ENCODE peak calls at places on chromosomes 3 and 15, in nine cellular contexts. H, M, S, B, K, D, G, E and Y are unnamed samples.

GRCh38 chr3:188137062-188137461 is 16.9 kb upstream of the LPP start:
- DNase-seq in S (no peak), E (no peak), H (no peak), K (no peak), B (no peak), M (no peak), D (peak; percentile 39), G (no peak), Y (no peak)

GRCh38 chr3:38548154-38548931 is 52.2 kb downstream of the EXOG start:
- DNase-seq in G (no peak), S (no peak), B (peak; percentile 50), E (no peak), H (no peak), K (peak; percentile 18), M (no peak), D (peak; percentile 58), Y (no peak)

GRCh38 chr3:16183601-16184270 is 9.3 kb downstream of the GALNT15 start:
- DNase-seq in G (no peak), D (peak; percentile 26), H (no peak), K (no peak), E (no peak), B (peak; percentile 50), S (peak; percentile 47), M (no peak), Y (no peak)

GRCh38 chr15:80242802-80243201 is 9.2 kb downstream of the CTXND1 start:
- DNase-seq in K (no peak), S (no peak), B (no peak), M (no peak), G (no peak), H (no peak), E (no peak), D (peak; percentile 25), Y (no peak)

GRCh38 chr15:75176404-75176761 is 25.3 kb upstream of the C15orf39 start:
- DNase-seq in G (no peak), H (no peak), K (no peak), S (no peak), B (no peak), D (no peak), M (no peak), E (no peak), Y (no peak)

GRCh38 chr3:194275231-194275671 is 75.9 kb downstream of the CPN2 start:
- DNase-seq in B (peak; percentile 47), E (no peak), G (no peak), S (peak; percentile 26), M (no peak), D (no peak), K (no peak), H (no peak), Y (no peak)

GRCh38 chr15:26197719-26198118 is 334.6 kb upstream of the ATP10A start:
- DNase-seq in H (no peak), K (no peak), B (no peak), D (no peak), E (no peak), S (no peak), M (no peak), G (no peak), Y (no peak)

GRCh38 chr3:108292905-108293328 is 3.4 kb upstream of the HHLA2 start:
- DNase-seq in G (no peak), D (no peak), E (no peak), B (no peak), K (no peak), S (no peak), H (no peak), M (no peak), Y (no peak)

GRCh38 chr3:57961828-57962447 is 46.3 kb upstream of the FLNB start:
- DNase-seq in B (no peak), D (peak; percentile 60), H (no peak), E (no peak), S (no peak), G (no peak), M (no peak), K (no peak), Y (peak; percentile 15)

GRCh38 chr15:61794276-61794675 is 266.0 kb downstream of the VPS13C start:
- DNase-seq in G (no peak), B (no peak), M (no peak), E (no peak), H (no peak), K (no peak), S (no peak), D (no peak), Y (no peak)

GRCh38 chr15:64883997-64884511 is 27.6 kb upstream of the ANKDD1A start:
- DNase-seq in B (peak; percentile 71), K (peak; percentile 63), M (peak; percentile 25), D (peak; percentile 96), E (peak; percentile 80), G (no peak), S (no peak), H (peak; percentile 82), Y (no peak)

GRCh38 chr3:177362646-177363045 is 165.4 kb upstream of the TBL1XR1 start:
- DNase-seq in B (no peak), G (no peak), K (no peak), D (no peak), E (no peak), M (no peak), H (no peak), S (no peak), Y (no peak)

GRCh38 chr3:168952551-168952950 is 711.0 kb downstream of the MECOM start:
- DNase-seq in K (no peak), E (no peak), D (peak; percentile 57), B (no peak), H (no peak), S (no peak), M (no peak), G (no peak), Y (no peak)

GRCh38 chr15:40812721-40813425 is 5.6 kb upstream of the DNAJC17 start:
- DNase-seq in K (no peak), E (no peak), G (no peak), D (no peak), B (no peak), S (no peak), H (no peak), M (no peak), Y (no peak)

GRCh38 chr15:65980824-65981456 is 111.6 kb downstream of the RAB11A start:
- DNase-seq in K (peak; percentile 84), S (peak; percentile 48), B (peak; percentile 78), G (no peak), D (peak; percentile 83), E (peak; percentile 32), M (peak; percentile 43), H (peak; percentile 23), Y (peak; percentile 80)

GRCh38 chr3:24591661-24592555 is 97.3 kb upstream of the THRB start:
- DNase-seq in G (no peak), M (no peak), H (no peak), D (peak; percentile 88), B (no peak), E (no peak), S (no peak), K (no peak), Y (no peak)

GRCh38 chr15:77569647-77570186 is 63.0 kb downstream of the LINGO1 start:
- DNase-seq in K (no peak), H (no peak), S (peak; percentile 30), D (no peak), B (no peak), E (no peak), G (no peak), M (peak; percentile 18), Y (no peak)

GRCh38 chr15:86877171-86877631 is 797.5 kb downstream of the AGBL1 start:
- DNase-seq in G (no peak), H (no peak), M (no peak), B (no peak), D (peak; percentile 79), S (no peak), E (no peak), K (no peak), Y (peak; percentile 49)

GRCh38 chr3:54625805-54626787 is 301.8 kb downstream of the LRTM1 start:
- DNase-seq in S (no peak), G (no peak), H (no peak), K (no peak), E (no peak), D (no peak), M (no peak), B (no peak), Y (no peak)

GRCh38 chr15:62075595-62076279 is 9.0 kb downstream of the C2CD4A start:
- DNase-seq in B (no peak), H (no peak), S (no peak), E (no peak), K (peak; percentile 80), M (peak; percentile 83), G (no peak), D (peak; percentile 82), Y (no peak)

GRCh38 chr3:4571690-4572334 is 78.7 kb downstream of the ITPR1 start:
- DNase-seq in K (no peak), D (peak; percentile 17), B (no peak), M (no peak), S (no peak), H (no peak), E (no peak), G (no peak), Y (no peak)

GRCh38 chr3:98780343-98780742 is 17.2 kb downstream of the ST3GAL6 start:
- DNase-seq in S (no peak), G (no peak), D (no peak), B (no peak), M (no peak), K (no peak), H (no peak), E (no peak), Y (no peak)

GRCh38 chr3:194369522-194370279 is at the start of gene LRRC15:
- DNase-seq in H (no peak), E (no peak), K (peak; percentile 71), G (no peak), S (no peak), M (no peak), B (peak; percentile 84), D (peak; percentile 47), Y (peak; percentile 35)

GRCh38 chr3:54447427-54447826 is 325.1 kb downstream of the CACNA2D3 start:
- DNase-seq in H (no peak), E (no peak), K (no peak), B (no peak), S (no peak), D (no peak), G (no peak), M (no peak), Y (no peak)

GRCh38 chr3:57098418-57099310 is 38.2 kb downstream of the SPATA12 start:
- DNase-seq in D (peak; percentile 56), E (no peak), G (no peak), S (no peak), B (no peak), K (no peak), H (no peak), M (no peak), Y (no peak)

GRCh38 chr3:183822631-183823030 is 2.7 kb downstream of the MAP6D1 start:
- DNase-seq in S (no peak), G (no peak), B (no peak), H (no peak), M (no peak), D (no peak), K (no peak), E (no peak), Y (no peak)

GRCh38 chr15:95684693-95685115 is 645.8 kb upstream of the NR2F2 start:
- DNase-seq in E (no peak), B (peak; percentile 12), D (peak; percentile 91), G (no peak), H (no peak), M (no peak), K (peak; percentile 21), S (no peak), Y (no peak)

GRCh38 chr3:146313411-146314111 is 62.7 kb upstream of the PLSCR4 start:
- DNase-seq in M (no peak), K (peak; percentile 64), D (peak; percentile 67), B (no peak), E (no peak), G (no peak), H (no peak), S (no peak), Y (no peak)

GRCh38 chr3:15629860-15630597 is 28.5 kb downstream of the BTD start:
- DNase-seq in E (peak; percentile 74), B (no peak), M (peak; percentile 58), S (peak; percentile 42), H (peak; percentile 67), D (peak; percentile 82), K (peak; percentile 58), G (no peak), Y (peak; percentile 70)

GRCh38 chr3:12471228-12471627 is 13.1 kb upstream of the TSEN2 start:
- DNase-seq in M (no peak), D (peak; percentile 76), B (peak; percentile 80), G (no peak), E (no peak), H (peak; percentile 79), K (peak; percentile 75), S (no peak), Y (no peak)

GRCh38 chr15:92020765-92021164 is 167.3 kb downstream of the SLCO3A1 start:
- DNase-seq in G (no peak), K (no peak), B (no peak), E (no peak), M (no peak), S (no peak), D (peak; percentile 31), H (no peak), Y (no peak)